ENCODE peak calls at places on chromosomes 12 and 14, in five cellular contexts. One of them, this sample, is unnamed. For H3K36me3, the result is how much of the 10 kb centered on the place peaks cover.

GRCh38 chr12:52646613-52647012 is 5.4 kb downstream of the KRT2 start:
- DNase-seq in heart right ventricle: no peak
- DNase-seq in spleen: no peak
- DNase-seq in CD8-positive, alpha-beta T cell: no peak
- DNase-seq in lung: peak
- DNase-seq in this sample: no peak

GRCh38 chr12:132617822-132618682 is 524 bp upstream of the P2RX2 start:
- DNase-seq in heart right ventricle: no peak
- DNase-seq in CD8-positive, alpha-beta T cell: no peak
- DNase-seq in spleen: no peak
- DNase-seq in lung: no peak
- DNase-seq in this sample: no peak

GRCh38 chr14:80105488-80105994 is 105.8 kb downstream of the DIO2 start:
- DNase-seq in lung: no peak
- DNase-seq in CD8-positive, alpha-beta T cell: no peak
- DNase-seq in heart right ventricle: no peak
- DNase-seq in spleen: no peak
- DNase-seq in this sample: no peak

GRCh38 chr14:50225974-50226297 is 5.4 kb downstream of the SOS2 start:
- DNase-seq in CD8-positive, alpha-beta T cell: no peak
- DNase-seq in heart right ventricle: no peak
- DNase-seq in spleen: no peak
- DNase-seq in lung: no peak
- DNase-seq in this sample: no peak

GRCh38 chr12:124333724-124334123 is 38.8 kb downstream of the RFLNA start:
- DNase-seq in lung: no peak
- DNase-seq in heart right ventricle: no peak
- DNase-seq in CD8-positive, alpha-beta T cell: no peak
- DNase-seq in spleen: no peak
- DNase-seq in this sample: no peak

GRCh38 chr12:50186667-50187066 is 19.5 kb upstream of the CERS5 start:
- DNase-seq in heart right ventricle: no peak
- DNase-seq in lung: no peak
- DNase-seq in spleen: no peak
- DNase-seq in CD8-positive, alpha-beta T cell: no peak
- DNase-seq in this sample: no peak

GRCh38 chr14:59244581-59244980 is 56.1 kb downstream of the DAAM1 start:
- DNase-seq in heart right ventricle: no peak
- DNase-seq in CD8-positive, alpha-beta T cell: no peak
- DNase-seq in lung: no peak
- DNase-seq in spleen: no peak
- DNase-seq in this sample: no peak

GRCh38 chr12:93122089-93122488 is 193.0 kb upstream of the EEA1 start:
- DNase-seq in lung: no peak
- DNase-seq in heart right ventricle: no peak
- DNase-seq in spleen: no peak
- DNase-seq in CD8-positive, alpha-beta T cell: no peak
- DNase-seq in this sample: no peak

GRCh38 chr14:78863143-78863542 is 693.0 kb downstream of the NRXN3 start:
- DNase-seq in CD8-positive, alpha-beta T cell: no peak
- DNase-seq in lung: no peak
- DNase-seq in heart right ventricle: no peak
- DNase-seq in spleen: no peak
- DNase-seq in this sample: peak

GRCh38 chr14:73785834-73786631 is 65.6 kb upstream of the PTGR2 start:
- DNase-seq in CD8-positive, alpha-beta T cell: peak
- DNase-seq in lung: peak
- DNase-seq in heart right ventricle: peak
- DNase-seq in spleen: peak
- DNase-seq in this sample: peak

GRCh38 chr12:13101854-13102375 is 1.6 kb downstream of the GSG1 start:
- DNase-seq in lung: no peak
- DNase-seq in spleen: no peak
- DNase-seq in heart right ventricle: no peak
- DNase-seq in CD8-positive, alpha-beta T cell: peak
- DNase-seq in this sample: peak

GRCh38 chr12:90823859-90824258 is 131.1 kb downstream of the CCER1 start:
- DNase-seq in heart right ventricle: no peak
- DNase-seq in CD8-positive, alpha-beta T cell: no peak
- DNase-seq in spleen: peak
- DNase-seq in lung: no peak
- DNase-seq in this sample: no peak

GRCh38 chr12:106671840-106672239 is 89.0 kb downstream of the RFX4 start:
- DNase-seq in lung: no peak
- DNase-seq in CD8-positive, alpha-beta T cell: no peak
- DNase-seq in spleen: no peak
- DNase-seq in heart right ventricle: no peak
- DNase-seq in this sample: no peak

GRCh38 chr14:21081521-21082184 is 11.5 kb downstream of the ARHGEF40 start:
- DNase-seq in heart right ventricle: no peak
- DNase-seq in CD8-positive, alpha-beta T cell: no peak
- DNase-seq in spleen: no peak
- DNase-seq in lung: no peak
- DNase-seq in this sample: no peak

GRCh38 chr12:21881950-21882349 is 59.3 kb downstream of the ABCC9 start:
- DNase-seq in lung: no peak
- DNase-seq in spleen: no peak
- DNase-seq in CD8-positive, alpha-beta T cell: no peak
- DNase-seq in heart right ventricle: peak
- DNase-seq in this sample: no peak

GRCh38 chr12:13652105-13652504 is 329.3 kb downstream of the GRIN2B start:
- DNase-seq in heart right ventricle: no peak
- DNase-seq in lung: peak
- DNase-seq in spleen: no peak
- DNase-seq in CD8-positive, alpha-beta T cell: no peak
- DNase-seq in this sample: no peak

GRCh38 chr14:23600806-23601205 is 22.2 kb upstream of the JPH4 start:
- DNase-seq in CD8-positive, alpha-beta T cell: no peak
- DNase-seq in spleen: no peak
- DNase-seq in lung: no peak
- DNase-seq in heart right ventricle: no peak
- DNase-seq in this sample: no peak

GRCh38 chr12:3837049-3837448 is 36.1 kb downstream of the PARP11 start:
- DNase-seq in lung: no peak
- DNase-seq in heart right ventricle: no peak
- DNase-seq in spleen: no peak
- DNase-seq in CD8-positive, alpha-beta T cell: no peak
- DNase-seq in this sample: no peak

GRCh38 chr14:49986344-49987014 is 93.6 kb downstream of the ARF6 start:
- DNase-seq in heart right ventricle: no peak
- DNase-seq in lung: no peak
- DNase-seq in CD8-positive, alpha-beta T cell: no peak
- DNase-seq in spleen: no peak
- DNase-seq in this sample: no peak

GRCh38 chr14:76759589-76759988 is 1.7 kb upstream of the VASH1 start:
- DNase-seq in CD8-positive, alpha-beta T cell: no peak
- DNase-seq in lung: peak
- DNase-seq in heart right ventricle: no peak
- DNase-seq in spleen: peak
- DNase-seq in this sample: no peak

GRCh38 chr12:16324300-16324699 is 23.1 kb upstream of the MGST1 start:
- DNase-seq in CD8-positive, alpha-beta T cell: no peak
- DNase-seq in lung: no peak
- DNase-seq in heart right ventricle: no peak
- DNase-seq in spleen: no peak
- DNase-seq in this sample: no peak

GRCh38 chr12:123788541-123788940 is 26.4 kb downstream of the DNAH10 start:
- DNase-seq in spleen: no peak
- DNase-seq in heart right ventricle: no peak
- DNase-seq in lung: no peak
- DNase-seq in CD8-positive, alpha-beta T cell: no peak
- DNase-seq in this sample: no peak

GRCh38 chr12:18970603-18971002 is 158.9 kb upstream of the PLEKHA5 start:
- DNase-seq in lung: no peak
- DNase-seq in spleen: no peak
- DNase-seq in heart right ventricle: no peak
- DNase-seq in CD8-positive, alpha-beta T cell: no peak
- DNase-seq in this sample: no peak

GRCh38 chr14:50082784-50083466 is 33.4 kb downstream of the VCPKMT start:
- DNase-seq in CD8-positive, alpha-beta T cell: peak
- DNase-seq in heart right ventricle: no peak
- DNase-seq in lung: no peak
- DNase-seq in spleen: peak
- DNase-seq in this sample: no peak

GRCh38 chr12:123250471-123251383 is 17.5 kb downstream of the MTRFR start:
- DNase-seq in lung: peak
- DNase-seq in heart right ventricle: no peak
- DNase-seq in CD8-positive, alpha-beta T cell: no peak
- DNase-seq in spleen: peak
- DNase-seq in this sample: no peak

GRCh38 chr12:26138860-26139259 is 14.0 kb upstream of the BHLHE41 start:
- DNase-seq in CD8-positive, alpha-beta T cell: no peak
- DNase-seq in spleen: no peak
- DNase-seq in lung: no peak
- DNase-seq in heart right ventricle: no peak
- DNase-seq in this sample: no peak

GRCh38 chr12:93653079-93653478 is 24.1 kb upstream of the CRADD start:
- DNase-seq in heart right ventricle: no peak
- DNase-seq in spleen: no peak
- DNase-seq in CD8-positive, alpha-beta T cell: no peak
- DNase-seq in lung: no peak
- DNase-seq in this sample: no peak

GRCh38 chr14:21614245-21614644 is 20.5 kb downstream of the OR10G2 start:
- DNase-seq in CD8-positive, alpha-beta T cell: no peak
- DNase-seq in lung: no peak
- DNase-seq in heart right ventricle: no peak
- DNase-seq in spleen: no peak
- DNase-seq in this sample: no peak

GRCh38 chr12:109153711-109154434 is 37.5 kb downstream of the ACACB start:
- DNase-seq in spleen: peak
- DNase-seq in heart right ventricle: no peak
- DNase-seq in CD8-positive, alpha-beta T cell: no peak
- DNase-seq in lung: no peak
- DNase-seq in this sample: no peak

GRCh38 chr12:4444031-4444430 is 1.6 kb downstream of the FGF6 start:
- DNase-seq in heart right ventricle: no peak
- DNase-seq in lung: peak
- DNase-seq in spleen: no peak
- DNase-seq in CD8-positive, alpha-beta T cell: no peak
- DNase-seq in this sample: no peak

GRCh38 chr12:98185606-98186005 is 329.8 kb upstream of the TMPO start:
- DNase-seq in heart right ventricle: no peak
- DNase-seq in CD8-positive, alpha-beta T cell: no peak
- DNase-seq in spleen: no peak
- DNase-seq in lung: no peak
- DNase-seq in this sample: no peak

DNA sequence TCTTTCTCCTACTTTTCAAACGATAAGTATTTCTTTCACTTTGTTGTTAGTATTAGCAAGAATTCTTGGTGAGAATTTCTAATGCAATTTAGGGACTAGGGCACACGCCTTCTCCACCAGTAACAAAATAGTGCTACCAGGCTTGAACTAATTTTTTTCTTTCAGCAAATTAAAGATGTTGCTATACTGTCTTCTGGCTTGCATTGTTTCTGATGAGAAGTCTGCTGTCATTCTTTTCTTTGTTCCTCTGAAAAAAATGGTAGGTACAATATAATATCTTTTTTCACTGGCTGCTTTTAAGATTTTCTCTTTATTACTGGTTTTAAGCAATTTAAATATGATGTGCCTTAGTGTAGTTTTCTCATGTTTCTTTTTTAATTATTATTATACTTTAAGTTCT is 171.2 kb downstream of the PCNX1 start:
- DNase-seq in spleen: no peak
- DNase-seq in heart right ventricle: no peak
- DNase-seq in lung: no peak
- DNase-seq in CD8-positive, alpha-beta T cell: no peak
- DNase-seq in this sample: no peak
- H3K36me3 ChIP-seq in spleen: half or more
- H3K36me3 ChIP-seq in heart right ventricle: under half
- H3K36me3 ChIP-seq in lung: under half
- H3K36me3 ChIP-seq in CD8-positive, alpha-beta T cell: under half
- H3K36me3 ChIP-seq in this sample: under half

GRCh38 chr12:112165624-112166023 is 40.3 kb downstream of the TRAFD1 start:
- DNase-seq in lung: no peak
- DNase-seq in spleen: peak
- DNase-seq in heart right ventricle: no peak
- DNase-seq in CD8-positive, alpha-beta T cell: no peak
- DNase-seq in this sample: no peak
- H3K36me3 ChIP-seq in lung: under half
- H3K36me3 ChIP-seq in spleen: under half
- H3K36me3 ChIP-seq in heart right ventricle: under half
- H3K36me3 ChIP-seq in CD8-positive, alpha-beta T cell: under half
- H3K36me3 ChIP-seq in this sample: under half

GRCh38 chr12:68814490-68815231 is 6.7 kb downstream of the MDM2 start:
- DNase-seq in heart right ventricle: no peak
- DNase-seq in CD8-positive, alpha-beta T cell: no peak
- DNase-seq in lung: no peak
- DNase-seq in spleen: no peak
- DNase-seq in this sample: peak

GRCh38 chr12:68813242-68813593 is 5.2 kb downstream of the MDM2 start:
- DNase-seq in spleen: no peak
- DNase-seq in heart right ventricle: no peak
- DNase-seq in lung: no peak
- DNase-seq in CD8-positive, alpha-beta T cell: no peak
- DNase-seq in this sample: no peak

GRCh38 chr12:68812553-68813241 is 4.7 kb downstream of the MDM2 start:
- DNase-seq in heart right ventricle: no peak
- DNase-seq in CD8-positive, alpha-beta T cell: no peak
- DNase-seq in spleen: no peak
- DNase-seq in lung: no peak
- DNase-seq in this sample: no peak

GRCh38 chr12:68815928-68816800 is 8.2 kb downstream of the MDM2 start:
- DNase-seq in lung: no peak
- DNase-seq in spleen: no peak
- DNase-seq in CD8-positive, alpha-beta T cell: no peak
- DNase-seq in heart right ventricle: no peak
- DNase-seq in this sample: peak

DNA sequence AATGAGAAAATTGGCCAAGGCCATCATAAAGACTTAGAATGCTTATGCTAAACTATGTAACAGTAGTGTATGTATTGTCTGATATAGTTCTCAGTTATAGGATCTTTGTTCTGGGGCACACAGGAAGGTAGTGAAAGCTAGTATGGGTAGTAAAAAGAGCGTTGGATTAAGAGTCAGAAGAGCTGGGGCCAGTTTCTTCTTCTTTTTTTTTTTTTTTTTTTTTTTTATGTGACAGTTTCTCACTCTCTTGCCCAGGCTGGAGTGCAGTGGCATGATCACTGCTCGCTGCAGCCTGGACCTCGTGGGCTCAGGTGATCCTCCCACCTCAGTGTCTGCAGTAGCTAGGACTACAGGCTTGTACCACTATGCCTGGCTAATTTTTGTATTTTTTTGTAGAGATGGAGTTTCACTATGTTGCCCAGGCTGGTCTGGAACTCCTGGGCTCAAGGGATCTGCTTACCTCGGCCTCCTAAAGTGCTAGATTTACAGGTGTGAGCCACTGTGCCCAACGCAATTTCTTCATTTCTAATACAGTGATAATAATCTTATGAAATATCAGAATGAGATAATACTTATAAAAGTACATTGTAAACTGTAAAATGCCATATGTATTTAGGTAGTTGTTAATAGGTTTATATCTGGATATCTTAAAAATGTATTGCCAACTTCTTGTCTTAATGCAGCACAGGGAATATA is 7.4 kb downstream of the MDM2 start:
- DNase-seq in heart right ventricle: no peak
- DNase-seq in spleen: no peak
- DNase-seq in CD8-positive, alpha-beta T cell: no peak
- DNase-seq in lung: no peak
- DNase-seq in this sample: peak
- H3K36me3 ChIP-seq in heart right ventricle: under half
- H3K36me3 ChIP-seq in spleen: under half
- H3K36me3 ChIP-seq in CD8-positive, alpha-beta T cell: under half
- H3K36me3 ChIP-seq in lung: under half
- H3K36me3 ChIP-seq in this sample: half or more

GRCh38 chr12:11884661-11885060 is 186.1 kb upstream of the BCL2L14 start:
- DNase-seq in lung: no peak
- DNase-seq in heart right ventricle: no peak
- DNase-seq in spleen: no peak
- DNase-seq in CD8-positive, alpha-beta T cell: no peak
- DNase-seq in this sample: no peak
- H3K36me3 ChIP-seq in lung: under half
- H3K36me3 ChIP-seq in heart right ventricle: under half
- H3K36me3 ChIP-seq in spleen: under half
- H3K36me3 ChIP-seq in CD8-positive, alpha-beta T cell: under half
- H3K36me3 ChIP-seq in this sample: under half

This sample was measured in SJSA1.